ENCODE peak calls at places on chromosomes 13 and 19, in seven cellular contexts. N is posterior cingulate gyrus; I is stimulated activated naive CD4-positive, alpha-beta T cell treated with Interleukin-2 at 50 U/mL for 16 hours; Y is T-helper 9 cell; X is NCI-H526; H is endothelial cell; K is HS-27A. D is an unnamed sample.

GRCh38 chr13:30027569-30028455 is 177.4 kb upstream of the UBL3 start:
- DNase-seq in N (no peak), I (no peak), Y (no peak), X (no peak), H (no peak), K (no peak), D (no peak)

GRCh38 chr19:13881231-13881691 is 4.3 kb downstream of the NANOS3 start:
- DNase-seq in N (no peak), I (peak), Y (no peak), X (no peak), H (no peak), K (no peak), D (peak)

GRCh38 chr19:19823916-19824315 is 2.4 kb upstream of the ZNF506 start:
- DNase-seq in N (no peak), I (no peak), Y (no peak), X (no peak), H (no peak), K (no peak), D (no peak)

GRCh38 chr19:2051771-2052704 is 994 bp upstream of the MKNK2 start:
- DNase-seq in N (no peak), I (peak), Y (peak), X (no peak), H (no peak), K (no peak), D (peak)

GRCh38 chr13:46160474-46161066 is 21.4 kb downstream of the LCP1 start:
- DNase-seq in N (no peak), I (no peak), Y (no peak), X (peak), H (peak), K (peak), D (peak)

GRCh38 chr13:99968521-99969367 is 2.8 kb downstream of the ZIC5 start:
- DNase-seq in N (no peak), I (no peak), Y (no peak), X (peak), H (peak), K (no peak), D (no peak)

GRCh38 chr13:101612736-101613135 is 160.3 kb downstream of the ITGBL1 start:
- DNase-seq in N (no peak), I (no peak), Y (no peak), X (no peak), H (no peak), K (no peak), D (no peak)

GRCh38 chr13:76886005-76886291 is 257 bp downstream of the KCTD12 start:
- DNase-seq in N (no peak), I (no peak), Y (no peak), X (no peak), H (no peak), K (no peak), D (no peak)

GRCh38 chr13:113650731-113651148 is 7.3 kb downstream of the ATP4B start:
- DNase-seq in N (no peak), I (no peak), Y (no peak), X (no peak), H (no peak), K (no peak), D (no peak)

GRCh38 chr19:4976412-4977298 is 7.7 kb downstream of the KDM4B start:
- DNase-seq in N (peak), I (no peak), Y (no peak), X (peak), H (peak), K (no peak), D (no peak)

GRCh38 chr19:46015080-46015960 is 7.5 kb downstream of the PGLYRP1 start:
- DNase-seq in N (peak), I (peak), Y (peak), X (peak), H (peak), K (no peak), D (peak)

GRCh38 chr19:46198756-46199155 is 30.8 kb upstream of the IGFL1 start:
- DNase-seq in N (no peak), I (no peak), Y (no peak), X (no peak), H (no peak), K (no peak), D (no peak)

GRCh38 chr13:77692746-77693448 is 4.6 kb upstream of the SLAIN1 start:
- DNase-seq in N (no peak), I (no peak), Y (no peak), X (peak), H (no peak), K (no peak), D (no peak)

GRCh38 chr19:2353159-2353894 is 6.7 kb upstream of the TMPRSS9 start:
- DNase-seq in N (no peak), I (no peak), Y (no peak), X (no peak), H (no peak), K (no peak), D (no peak)

GRCh38 chr19:51699170-51699569 is 6.0 kb downstream of the SPACA6 start:
- DNase-seq in N (no peak), I (no peak), Y (no peak), X (no peak), H (no peak), K (no peak), D (no peak)

GRCh38 chr19:13022111-13022858 is 27.0 kb downstream of the NFIX start:
- DNase-seq in N (no peak), I (no peak), Y (no peak), X (peak), H (no peak), K (no peak), D (no peak)

GRCh38 chr19:10864538-10864899 is 6.8 kb upstream of the CARM1 start:
- DNase-seq in N (peak), I (peak), Y (peak), X (peak), H (peak), K (no peak), D (peak)

GRCh38 chr13:74662895-74663294 is 528.7 kb upstream of the KLF12 start:
- DNase-seq in N (no peak), I (no peak), Y (no peak), X (no peak), H (no peak), K (no peak), D (no peak)

GRCh38 chr13:51935326-51936171 is 73.8 kb downstream of the CCDC70 start:
- DNase-seq in N (no peak), I (no peak), Y (no peak), X (peak), H (peak), K (no peak), D (no peak)

GRCh38 chr13:51453959-51454703 is 1.3 kb upstream of the INTS6 start:
- DNase-seq in N (peak), I (peak), Y (peak), X (peak), H (peak), K (no peak), D (peak)

GRCh38 chr19:41753159-41753558 is 2.2 kb upstream of the CEACAM6 start:
- DNase-seq in N (peak), I (peak), Y (peak), X (peak), H (peak), K (peak), D (peak)

GRCh38 chr13:49063526-49063925 is 87.8 kb downstream of the FNDC3A start:
- DNase-seq in N (no peak), I (no peak), Y (no peak), X (no peak), H (no peak), K (no peak), D (no peak)

GRCh38 chr19:46466536-46467199 is 4.7 kb downstream of the PNMA8A start:
- DNase-seq in N (no peak), I (peak), Y (no peak), X (no peak), H (no peak), K (peak), D (no peak)

GRCh38 chr19:32809254-32809653 is 60.3 kb downstream of the SLC7A9 start:
- DNase-seq in N (no peak), I (no peak), Y (no peak), X (no peak), H (no peak), K (no peak), D (no peak)

GRCh38 chr19:6073858-6074708 is 36.2 kb downstream of the RFX2 start:
- DNase-seq in N (no peak), I (no peak), Y (no peak), X (no peak), H (no peak), K (no peak), D (no peak)

GRCh38 chr19:3821857-3822364 is 35.7 kb upstream of the MATK start:
- DNase-seq in N (peak), I (peak), Y (peak), X (peak), H (peak), K (no peak), D (peak)

GRCh38 chr19:41887711-41888382 is 4.9 kb downstream of the ARHGEF1 start:
- DNase-seq in N (peak), I (peak), Y (peak), X (peak), H (no peak), K (no peak), D (peak)

GRCh38 chr19:19460258-19460731 is 54.8 kb downstream of the GATAD2A start:
- DNase-seq in N (no peak), I (no peak), Y (peak), X (no peak), H (no peak), K (no peak), D (peak)

GRCh38 chr13:106534844-106535551 is 464 bp downstream of the EFNB2 start:
- DNase-seq in N (no peak), I (no peak), Y (peak), X (peak), H (peak), K (no peak), D (peak)

GRCh38 chr19:21569497-21569870 is 64.1 kb downstream of the ZNF429 start:
- DNase-seq in N (peak), I (peak), Y (peak), X (peak), H (no peak), K (no peak), D (peak)

GRCh38 chr13:48775804-48776203 is 122.1 kb downstream of the CYSLTR2 start:
- DNase-seq in N (no peak), I (no peak), Y (no peak), X (no peak), H (no peak), K (peak), D (no peak)

GRCh38 chr13:68378294-68378693 is 1148.2 kb upstream of the PCDH9 start:
- DNase-seq in N (no peak), I (no peak), Y (no peak), X (no peak), H (no peak), K (no peak), D (no peak)

GRCh38 chr13:41833851-41834250 is 127.1 kb downstream of the VWA8 start:
- DNase-seq in N (no peak), I (no peak), Y (no peak), X (no peak), H (no peak), K (no peak), D (no peak)

GRCh38 chr13:89066868-89067466 is 1395.8 kb downstream of the SLITRK5 start:
- DNase-seq in N (peak), I (no peak), Y (no peak), X (peak), H (peak), K (no peak), D (peak)

D was measured in activated CD8-positive, alpha-beta T cell treated with anti-CD3 and anti-CD28 coated beads, Interleukin-2, amount 10 ng/mL, durations not matched to agents 7 days and 5 days.